ENCODE peak calls at places on chromosomes 1 and 21, in four cellular contexts. M is mesenchymal stem cell, T is H1, S is trophoblast cell. G is an unnamed sample.

GRCh38 chr1:33718166-33718565 is 145.7 kb upstream of the HMGB4 start:
- DNase-seq in T (no peak), M (no peak), S (no peak), G (no peak)

GRCh38 chr1:218705391-218705790 is 360.3 kb downstream of the TGFB2 start:
- DNase-seq in S (no peak), M (peak), T (no peak), G (no peak)

GRCh38 chr1:155000475-155000724 is 2.2 kb upstream of the ZBTB7B start:
- DNase-seq in M (no peak), S (no peak), T (no peak), G (no peak)

GRCh38 chr1:160261526-160261877 is 847 bp downstream of the DCAF8 start:
- DNase-seq in M (peak), S (peak), T (no peak), G (peak)

GRCh38 chr1:180062452-180062971 is 92.2 kb upstream of the QSOX1 start:
- DNase-seq in M (no peak), T (no peak), S (no peak), G (no peak)

GRCh38 chr1:84603941-84604830 is 29.9 kb upstream of the CTBS start:
- DNase-seq in T (peak), S (peak), M (peak), G (no peak)

GRCh38 chr1:6212193-6212959 is 6.5 kb downstream of the RNF207 start:
- DNase-seq in M (no peak), S (no peak), T (no peak), G (no peak)

GRCh38 chr1:202160377-202160940 is at the start of gene PTPN7:
- DNase-seq in M (no peak), S (no peak), T (no peak), G (no peak)

GRCh38 chr1:150309758-150310495 is 11.4 kb upstream of the PRPF3 start:
- DNase-seq in M (no peak), T (no peak), S (no peak), G (no peak)

GRCh38 chr1:234980657-234981396 is 147.8 kb downstream of the TOMM20 start:
- DNase-seq in T (no peak), S (peak), M (peak), G (no peak)

GRCh38 chr1:145997156-145998023 is 1.0 kb upstream of the TXNIP start:
- DNase-seq in T (no peak), S (no peak), M (no peak), G (no peak)

GRCh38 chr21:28601708-28602107 is 391.0 kb downstream of the LTN1 start:
- DNase-seq in T (no peak), S (no peak), M (no peak), G (no peak)

GRCh38 chr21:33265664-33266049 is 510 bp upstream of the IL10RB start:
- DNase-seq in S (peak), T (no peak), M (peak), G (peak)

GRCh38 chr21:33266784-33267135 is 593 bp downstream of the IL10RB start:
- DNase-seq in T (no peak), M (no peak), S (no peak), G (no peak)

GRCh38 chr21:33264561-33264960 is 1.6 kb upstream of the IL10RB start:
- DNase-seq in S (no peak), M (no peak), T (no peak), G (no peak)

GRCh38 chr21:33267250-33267649 is 1.1 kb downstream of the IL10RB start:
- DNase-seq in T (no peak), S (no peak), M (no peak), G (no peak)

GRCh38 chr21:33266050-33266783 is at the start of gene IL10RB:
- DNase-seq in M (peak), S (peak), T (peak), G (peak)
- H3K14ac ChIP-seq in M (no peak), S (peak), T (no peak), G (no peak)

GRCh38 chr1:54135436-54136120 is 17.2 kb downstream of the CDCP2 start:
- DNase-seq in T (peak), M (peak), S (no peak), G (no peak)

GRCh38 chr1:54134301-54134700 is 18.5 kb downstream of the CDCP2 start:
- DNase-seq in T (no peak), S (no peak), M (no peak), G (no peak)

GRCh38 chr1:54129858-54130257 is 22.9 kb downstream of the CDCP2 start:
- DNase-seq in S (no peak), T (no peak), M (no peak), G (no peak)

GRCh38 chr1:54131419-54131818 is 21.4 kb downstream of the CDCP2 start:
- DNase-seq in T (no peak), S (no peak), M (no peak), G (no peak)

DNA sequence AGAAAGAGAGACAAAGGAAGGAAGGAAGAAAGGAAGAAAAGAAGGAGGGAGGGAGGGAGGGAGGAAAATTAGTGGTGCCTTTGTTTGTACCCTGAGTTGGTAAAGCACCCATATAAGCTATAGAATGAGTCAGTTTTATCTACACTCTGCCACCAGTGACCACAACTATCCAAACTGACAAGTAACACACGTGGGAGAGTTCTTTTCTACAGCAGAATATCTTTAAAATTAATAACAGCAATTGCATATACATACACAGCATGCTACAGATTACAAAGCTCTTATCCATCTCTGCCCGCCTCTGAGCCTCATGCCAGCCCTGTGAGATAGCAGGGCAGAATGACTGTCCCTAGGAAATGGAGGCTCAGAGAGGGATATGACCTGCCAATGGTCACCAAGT is 20.3 kb downstream of the CDCP2 start:
- DNase-seq in M (no peak), S (peak), T (no peak), G (no peak)
- H2AK5ac ChIP-seq in M (peak), S (no peak), T (no peak), G (peak)

DNA sequence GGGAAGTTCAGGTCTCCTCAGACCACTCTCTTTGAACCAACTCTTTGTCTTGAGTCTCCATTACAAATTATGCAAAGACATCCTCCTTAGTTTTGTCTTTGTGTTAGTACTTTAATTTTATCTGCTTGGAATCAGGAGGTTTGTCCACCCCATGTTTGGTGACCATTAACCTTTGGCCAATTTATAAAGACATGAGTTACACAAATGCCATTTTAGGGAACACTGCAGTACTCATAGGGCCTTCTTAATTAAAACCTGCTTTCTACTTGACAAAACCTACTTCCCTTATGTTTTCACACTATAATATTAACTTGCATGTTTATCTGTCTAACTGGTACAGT is 7.9 kb upstream of the CDC73 start:
- DNase-seq in T (no peak), S (no peak), M (no peak), G (no peak)
- H2AFZ ChIP-seq in T (no peak), S (no peak), M (no peak), G (no peak)

DNA sequence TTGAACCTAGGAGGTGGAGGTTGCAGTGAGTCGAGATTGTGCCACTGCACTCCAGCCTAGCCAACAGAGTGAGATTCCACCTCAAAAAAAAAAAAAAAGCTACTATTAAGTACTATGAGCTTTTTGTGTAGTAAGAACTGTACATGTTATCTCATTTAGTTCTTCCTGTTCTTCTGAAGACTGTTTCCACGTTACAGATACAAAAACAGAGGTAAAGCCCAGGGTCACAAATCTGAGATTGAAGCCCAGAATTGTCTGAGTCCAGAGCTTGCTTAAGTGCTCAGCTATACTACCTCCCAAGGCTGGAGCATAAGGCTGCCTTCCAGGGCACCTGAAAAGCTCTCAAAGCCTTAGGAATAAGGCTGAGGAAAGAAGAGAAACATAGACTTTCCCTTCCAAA is 2.9 kb downstream of the FABP3 start:
- DNase-seq in S (no peak), M (no peak), T (no peak), G (no peak)
- H3K14ac ChIP-seq in S (no peak), M (no peak), T (no peak), G (no peak)

GRCh38 chr1:8396912-8397406 is 79.0 kb downstream of the SLC45A1 start:
- DNase-seq in T (no peak), S (peak), M (peak), G (no peak)

GRCh38 chr1:8394456-8395321 is 76.8 kb downstream of the SLC45A1 start:
- DNase-seq in T (no peak), S (no peak), M (peak), G (no peak)

GRCh38 chr1:8395433-8395866 is 77.5 kb downstream of the SLC45A1 start:
- DNase-seq in S (no peak), T (no peak), M (peak), G (no peak)

GRCh38 chr1:8397511-8397910 is 79.6 kb downstream of the SLC45A1 start:
- DNase-seq in T (no peak), M (no peak), S (no peak), G (no peak)

DNA sequence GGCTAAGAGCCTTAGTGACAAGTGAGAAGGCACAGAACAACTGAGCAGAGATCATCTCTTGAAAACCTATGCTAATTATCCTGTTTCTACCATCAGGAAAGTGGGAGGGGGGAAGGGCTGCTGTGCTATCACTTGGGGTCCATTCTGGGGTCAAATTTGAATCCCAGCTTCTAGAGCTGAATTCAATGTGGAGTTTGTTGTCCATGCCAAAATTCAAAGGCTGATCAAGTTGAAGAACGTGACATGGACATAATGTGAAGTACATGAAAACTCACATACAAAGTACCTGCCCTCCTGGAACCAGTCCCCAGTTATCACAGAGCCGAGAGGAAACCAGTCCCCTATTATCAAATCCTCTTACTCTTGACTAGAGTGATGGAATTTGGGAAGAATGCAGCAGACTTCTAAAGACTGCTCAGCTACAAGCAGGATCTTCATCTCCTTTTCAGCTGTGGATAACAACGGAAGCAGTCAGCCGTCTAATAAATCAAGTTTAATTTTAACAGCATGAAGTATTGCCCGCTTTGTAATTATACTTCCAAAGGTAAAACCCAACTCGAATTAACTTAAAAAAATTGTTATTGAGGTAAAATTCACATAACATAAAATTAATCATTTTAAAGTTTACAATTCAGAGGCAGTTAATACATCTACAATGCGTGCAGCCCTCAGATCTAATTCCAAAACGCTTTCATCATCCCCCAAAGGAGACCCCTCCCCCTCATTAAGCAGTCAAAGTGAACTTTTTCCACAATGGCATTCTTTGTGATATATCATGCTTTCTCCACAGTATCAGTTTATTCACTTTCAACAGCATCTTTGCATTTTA is 78.4 kb downstream of the SLC45A1 start:
- DNase-seq in M (peak), T (no peak), S (no peak), G (peak)
- H2AK5ac ChIP-seq in M (peak), T (no peak), S (no peak), G (no peak)

GRCh38 chr1:115492019-115492595 is 149.7 kb upstream of the VANGL1 start:
- DNase-seq in S (no peak), T (no peak), M (no peak), G (no peak)
- H2AFZ ChIP-seq in S (no peak), T (peak), M (no peak), G (no peak)

G was measured in neuronal stem cell.